ENCODE peak calls at places on chromosomes 11 and 22, in six cellular contexts. One of them, this sample, is unnamed.

GRCh38 chr22:26718905-26719304 is 61.5 kb downstream of the MIAT start:
- DNase-seq in stimulated activated CD4-positive, alpha-beta T cell treated with anti-CD3 and anti-CD28 coated beads, Interleukin-2, amount 100 ng/mL, for 48 hours: no peak
- DNase-seq in BJ: peak
- DNase-seq in endothelial cell: no peak
- DNase-seq in activated T-cell treated with anti-CD3 and anti-CD28 coated beads, Interleukin-2, amount 50 U/mL, for 72 hours: no peak
- DNase-seq in mucosa of descending colon: no peak
- DNase-seq in this sample: no peak

GRCh38 chr11:131638889-131639288 is 268.5 kb downstream of the NTM start:
- DNase-seq in stimulated activated CD4-positive, alpha-beta T cell treated with anti-CD3 and anti-CD28 coated beads, Interleukin-2, amount 100 ng/mL, for 48 hours: no peak
- DNase-seq in endothelial cell: no peak
- DNase-seq in BJ: no peak
- DNase-seq in mucosa of descending colon: no peak
- DNase-seq in activated T-cell treated with anti-CD3 and anti-CD28 coated beads, Interleukin-2, amount 50 U/mL, for 72 hours: no peak
- DNase-seq in this sample: no peak

GRCh38 chr11:46903846-46904245 is 14.5 kb downstream of the LRP4 start:
- DNase-seq in BJ: no peak
- DNase-seq in endothelial cell: no peak
- DNase-seq in mucosa of descending colon: no peak
- DNase-seq in activated T-cell treated with anti-CD3 and anti-CD28 coated beads, Interleukin-2, amount 50 U/mL, for 72 hours: no peak
- DNase-seq in stimulated activated CD4-positive, alpha-beta T cell treated with anti-CD3 and anti-CD28 coated beads, Interleukin-2, amount 100 ng/mL, for 48 hours: no peak
- DNase-seq in this sample: peak

GRCh38 chr22:21876486-21877176 is 9.2 kb upstream of the MAPK1 start:
- DNase-seq in BJ: peak
- DNase-seq in stimulated activated CD4-positive, alpha-beta T cell treated with anti-CD3 and anti-CD28 coated beads, Interleukin-2, amount 100 ng/mL, for 48 hours: peak
- DNase-seq in activated T-cell treated with anti-CD3 and anti-CD28 coated beads, Interleukin-2, amount 50 U/mL, for 72 hours: peak
- DNase-seq in endothelial cell: no peak
- DNase-seq in mucosa of descending colon: no peak
- DNase-seq in this sample: no peak

GRCh38 chr11:65639623-65640482 is 2.0 kb downstream of the SIPA1 start:
- DNase-seq in activated T-cell treated with anti-CD3 and anti-CD28 coated beads, Interleukin-2, amount 50 U/mL, for 72 hours: peak
- DNase-seq in mucosa of descending colon: peak
- DNase-seq in endothelial cell: peak
- DNase-seq in BJ: no peak
- DNase-seq in stimulated activated CD4-positive, alpha-beta T cell treated with anti-CD3 and anti-CD28 coated beads, Interleukin-2, amount 100 ng/mL, for 48 hours: no peak
- DNase-seq in this sample: no peak

GRCh38 chr11:113082501-113082900 is 121.3 kb downstream of the NCAM1 start:
- DNase-seq in BJ: no peak
- DNase-seq in activated T-cell treated with anti-CD3 and anti-CD28 coated beads, Interleukin-2, amount 50 U/mL, for 72 hours: no peak
- DNase-seq in endothelial cell: no peak
- DNase-seq in stimulated activated CD4-positive, alpha-beta T cell treated with anti-CD3 and anti-CD28 coated beads, Interleukin-2, amount 100 ng/mL, for 48 hours: no peak
- DNase-seq in mucosa of descending colon: no peak
- DNase-seq in this sample: peak

GRCh38 chr11:44894217-44894617 is 56.5 kb downstream of the TP53I11 start:
- DNase-seq in stimulated activated CD4-positive, alpha-beta T cell treated with anti-CD3 and anti-CD28 coated beads, Interleukin-2, amount 100 ng/mL, for 48 hours: peak
- DNase-seq in endothelial cell: peak
- DNase-seq in activated T-cell treated with anti-CD3 and anti-CD28 coated beads, Interleukin-2, amount 50 U/mL, for 72 hours: peak
- DNase-seq in BJ: no peak
- DNase-seq in mucosa of descending colon: peak
- DNase-seq in this sample: peak

GRCh38 chr22:46078241-46079092 is 71.9 kb upstream of the PPARA start:
- DNase-seq in activated T-cell treated with anti-CD3 and anti-CD28 coated beads, Interleukin-2, amount 50 U/mL, for 72 hours: no peak
- DNase-seq in stimulated activated CD4-positive, alpha-beta T cell treated with anti-CD3 and anti-CD28 coated beads, Interleukin-2, amount 100 ng/mL, for 48 hours: no peak
- DNase-seq in mucosa of descending colon: peak
- DNase-seq in endothelial cell: no peak
- DNase-seq in BJ: no peak
- DNase-seq in this sample: no peak

GRCh38 chr22:36725366-36726006 is 21.9 kb upstream of the CACNG2 start:
- DNase-seq in endothelial cell: no peak
- DNase-seq in stimulated activated CD4-positive, alpha-beta T cell treated with anti-CD3 and anti-CD28 coated beads, Interleukin-2, amount 100 ng/mL, for 48 hours: no peak
- DNase-seq in activated T-cell treated with anti-CD3 and anti-CD28 coated beads, Interleukin-2, amount 50 U/mL, for 72 hours: no peak
- DNase-seq in mucosa of descending colon: no peak
- DNase-seq in BJ: no peak
- DNase-seq in this sample: no peak

GRCh38 chr11:95055273-95055897 is 6.2 kb downstream of the KDM4F start:
- DNase-seq in activated T-cell treated with anti-CD3 and anti-CD28 coated beads, Interleukin-2, amount 50 U/mL, for 72 hours: no peak
- DNase-seq in endothelial cell: no peak
- DNase-seq in stimulated activated CD4-positive, alpha-beta T cell treated with anti-CD3 and anti-CD28 coated beads, Interleukin-2, amount 100 ng/mL, for 48 hours: no peak
- DNase-seq in BJ: no peak
- DNase-seq in mucosa of descending colon: no peak
- DNase-seq in this sample: no peak

GRCh38 chr22:30542811-30543188 is 3.7 kb downstream of the SEC14L6 start:
- DNase-seq in BJ: no peak
- DNase-seq in endothelial cell: no peak
- DNase-seq in mucosa of descending colon: no peak
- DNase-seq in activated T-cell treated with anti-CD3 and anti-CD28 coated beads, Interleukin-2, amount 50 U/mL, for 72 hours: no peak
- DNase-seq in stimulated activated CD4-positive, alpha-beta T cell treated with anti-CD3 and anti-CD28 coated beads, Interleukin-2, amount 100 ng/mL, for 48 hours: no peak
- DNase-seq in this sample: no peak

GRCh38 chr11:132402056-132402684 is 1031.8 kb downstream of the NTM start:
- DNase-seq in endothelial cell: peak
- DNase-seq in mucosa of descending colon: no peak
- DNase-seq in BJ: no peak
- DNase-seq in stimulated activated CD4-positive, alpha-beta T cell treated with anti-CD3 and anti-CD28 coated beads, Interleukin-2, amount 100 ng/mL, for 48 hours: no peak
- DNase-seq in activated T-cell treated with anti-CD3 and anti-CD28 coated beads, Interleukin-2, amount 50 U/mL, for 72 hours: peak
- DNase-seq in this sample: peak

GRCh38 chr11:77109236-77110019 is 6.8 kb downstream of the OMP start:
- DNase-seq in stimulated activated CD4-positive, alpha-beta T cell treated with anti-CD3 and anti-CD28 coated beads, Interleukin-2, amount 100 ng/mL, for 48 hours: no peak
- DNase-seq in activated T-cell treated with anti-CD3 and anti-CD28 coated beads, Interleukin-2, amount 50 U/mL, for 72 hours: no peak
- DNase-seq in mucosa of descending colon: no peak
- DNase-seq in BJ: no peak
- DNase-seq in endothelial cell: no peak
- DNase-seq in this sample: peak

GRCh38 chr22:24969588-24970301 is 17.2 kb downstream of the KIAA1671 start:
- DNase-seq in activated T-cell treated with anti-CD3 and anti-CD28 coated beads, Interleukin-2, amount 50 U/mL, for 72 hours: no peak
- DNase-seq in mucosa of descending colon: no peak
- DNase-seq in stimulated activated CD4-positive, alpha-beta T cell treated with anti-CD3 and anti-CD28 coated beads, Interleukin-2, amount 100 ng/mL, for 48 hours: no peak
- DNase-seq in BJ: peak
- DNase-seq in endothelial cell: peak
- DNase-seq in this sample: no peak

GRCh38 chr11:76217653-76218160 is 11.4 kb upstream of the WNT11 start:
- DNase-seq in mucosa of descending colon: peak
- DNase-seq in activated T-cell treated with anti-CD3 and anti-CD28 coated beads, Interleukin-2, amount 50 U/mL, for 72 hours: no peak
- DNase-seq in endothelial cell: no peak
- DNase-seq in BJ: no peak
- DNase-seq in stimulated activated CD4-positive, alpha-beta T cell treated with anti-CD3 and anti-CD28 coated beads, Interleukin-2, amount 100 ng/mL, for 48 hours: no peak
- DNase-seq in this sample: peak

GRCh38 chr22:47626428-47627390 is 864.3 kb downstream of the TBC1D22A start:
- DNase-seq in BJ: no peak
- DNase-seq in activated T-cell treated with anti-CD3 and anti-CD28 coated beads, Interleukin-2, amount 50 U/mL, for 72 hours: no peak
- DNase-seq in endothelial cell: no peak
- DNase-seq in stimulated activated CD4-positive, alpha-beta T cell treated with anti-CD3 and anti-CD28 coated beads, Interleukin-2, amount 100 ng/mL, for 48 hours: no peak
- DNase-seq in mucosa of descending colon: no peak
- DNase-seq in this sample: no peak

GRCh38 chr22:49970528-49971231 is 10.1 kb downstream of the PIM3 start:
- DNase-seq in mucosa of descending colon: peak
- DNase-seq in BJ: peak
- DNase-seq in endothelial cell: peak
- DNase-seq in activated T-cell treated with anti-CD3 and anti-CD28 coated beads, Interleukin-2, amount 50 U/mL, for 72 hours: peak
- DNase-seq in stimulated activated CD4-positive, alpha-beta T cell treated with anti-CD3 and anti-CD28 coated beads, Interleukin-2, amount 100 ng/mL, for 48 hours: peak
- DNase-seq in this sample: peak

GRCh38 chr11:133843454-133843987 is 1.8 kb downstream of the SPATA19 start:
- DNase-seq in activated T-cell treated with anti-CD3 and anti-CD28 coated beads, Interleukin-2, amount 50 U/mL, for 72 hours: no peak
- DNase-seq in stimulated activated CD4-positive, alpha-beta T cell treated with anti-CD3 and anti-CD28 coated beads, Interleukin-2, amount 100 ng/mL, for 48 hours: no peak
- DNase-seq in mucosa of descending colon: no peak
- DNase-seq in BJ: no peak
- DNase-seq in endothelial cell: no peak
- DNase-seq in this sample: no peak

GRCh38 chr11:121435132-121435531 is 17.0 kb upstream of the SORL1 start:
- DNase-seq in mucosa of descending colon: no peak
- DNase-seq in BJ: no peak
- DNase-seq in activated T-cell treated with anti-CD3 and anti-CD28 coated beads, Interleukin-2, amount 50 U/mL, for 72 hours: no peak
- DNase-seq in stimulated activated CD4-positive, alpha-beta T cell treated with anti-CD3 and anti-CD28 coated beads, Interleukin-2, amount 100 ng/mL, for 48 hours: no peak
- DNase-seq in endothelial cell: no peak
- DNase-seq in this sample: no peak

This sample was measured in NCI-H1092 treated with DMSO at 0.1 percent for 48 hours.